ENCODE peak calls at places on chromosome 19, in five cellular contexts. Z is ovary, C is H54, E is GM06990, D is caudate nucleus. Q is an unnamed sample.

GRCh38 chr19:5115771-5116202 is 146.9 kb downstream of the KDM4B start:
- DNase-seq in Z (no peak), C (no peak), E (no peak), D (no peak), Q (no peak)

GRCh38 chr19:13015361-13016231 is 20.3 kb downstream of the NFIX start:
- DNase-seq in Z (peak; percentile 50), C (no peak), E (no peak), D (no peak), Q (no peak)

GRCh38 chr19:13959962-13960862 is 7.9 kb downstream of the DCAF15 start:
- DNase-seq in Z (no peak), C (no peak), E (no peak), D (no peak), Q (no peak)

GRCh38 chr19:50416034-50416814 is 2.5 kb upstream of the SPIB start:
- DNase-seq in Z (no peak), C (no peak), E (no peak), D (no peak), Q (no peak)

GRCh38 chr19:12996542-12997094 is 1.3 kb downstream of the NFIX start:
- DNase-seq in Z (peak; percentile 73), C (peak; percentile 52), E (no peak), D (no peak), Q (peak; percentile 85)

GRCh38 chr19:33220735-33221134 is 4.9 kb downstream of the SLC7A10 start:
- DNase-seq in Z (no peak), C (no peak), E (no peak), D (no peak), Q (no peak)

GRCh38 chr19:58001895-58002369 is 688 bp downstream of the ZNF606 start:
- DNase-seq in Z (no peak), C (no peak), E (no peak), D (no peak), Q (no peak)

GRCh38 chr19:6056801-6057650 is 53.3 kb downstream of the RFX2 start:
- DNase-seq in Z (peak; percentile 87), C (peak; percentile 61), E (no peak), D (peak; percentile 39), Q (no peak)

GRCh38 chr19:3617463-3617862 is 9.1 kb downstream of the CACTIN start:
- DNase-seq in Z (peak; percentile 32), C (no peak), E (peak; percentile 13), D (no peak), Q (peak; percentile 52)

GRCh38 chr19:12838893-12839656 is 760 bp downstream of the MAST1 start:
- DNase-seq in Z (no peak), C (no peak), E (no peak), D (no peak), Q (no peak)

GRCh38 chr19:39126593-39127187 is 1.1 kb downstream of the PAK4 start:
- DNase-seq in Z (peak; percentile 54), C (peak; percentile 53), E (no peak), D (no peak), Q (peak; percentile 79)

GRCh38 chr19:46497773-46498172 is 2.1 kb upstream of the PNMA8B start:
- DNase-seq in Z (no peak), C (no peak), E (no peak), D (no peak), Q (no peak)

GRCh38 chr19:7636691-7637373 is at the start of gene STXBP2:
- DNase-seq in Z (peak; percentile 59), C (no peak), E (peak; percentile 89), D (no peak), Q (peak; percentile 94)

Q was measured in pancreas.